ENCODE peak calls at places on chromosomes 5 and 9, in six cellular contexts. V, F, O, T, X and R are unnamed samples.

GRCh38 chr5:9269024-9269423 is 276.9 kb downstream of the SEMA5A start:
- DNase-seq in V (no peak), F (peak), O (no peak), T (no peak), X (no peak), R (no peak)

GRCh38 chr9:4821994-4822544 is 29.3 kb downstream of the RCL1 start:
- DNase-seq in V (no peak), F (no peak), O (no peak), T (peak), X (no peak), R (no peak)

GRCh38 chr5:36407396-36407795 is 105.7 kb upstream of the RANBP3L start:
- DNase-seq in V (no peak), F (no peak), O (no peak), T (no peak), X (no peak), R (no peak)

GRCh38 chr9:112790231-112790774 is 39.7 kb downstream of the SNX30 start:
- DNase-seq in V (no peak), F (no peak), O (no peak), T (no peak), X (no peak), R (no peak)

GRCh38 chr9:76887951-76888350 is 18.0 kb downstream of the PRUNE2 start:
- DNase-seq in V (no peak), F (no peak), O (no peak), T (no peak), X (no peak), R (no peak)

GRCh38 chr9:137299938-137300337 is 2.1 kb downstream of the NRARP start:
- DNase-seq in V (no peak), F (no peak), O (no peak), T (peak), X (peak), R (no peak)

GRCh38 chr5:170287532-170287931 is 10.0 kb downstream of the LCP2 start:
- DNase-seq in V (no peak), F (no peak), O (no peak), T (no peak), X (no peak), R (no peak)

GRCh38 chr5:68436686-68437520 is 221.3 kb downstream of the PIK3R1 start:
- DNase-seq in V (no peak), F (peak), O (no peak), T (no peak), X (no peak), R (no peak)

GRCh38 chr9:138047469-138048040 is 170.0 kb downstream of the CACNA1B start:
- DNase-seq in V (no peak), F (peak), O (no peak), T (no peak), X (peak), R (no peak)

GRCh38 chr5:150671509-150672236 is 10.6 kb downstream of the MYOZ3 start:
- DNase-seq in V (no peak), F (peak), O (no peak), T (no peak), X (peak), R (peak)

GRCh38 chr5:140205216-140205615 is 30.2 kb downstream of the CYSTM1 start:
- DNase-seq in V (no peak), F (no peak), O (no peak), T (no peak), X (no peak), R (peak)

GRCh38 chr9:38103340-38103739 is 34.3 kb upstream of the SHB start:
- DNase-seq in V (no peak), F (no peak), O (no peak), T (no peak), X (no peak), R (no peak)

GRCh38 chr9:76558465-76558864 is 99.5 kb downstream of the GCNT1 start:
- DNase-seq in V (no peak), F (no peak), O (no peak), T (no peak), X (no peak), R (no peak)

GRCh38 chr9:134066546-134066922 is 1.3 kb downstream of the BRD3 start:
- DNase-seq in V (no peak), F (peak), O (no peak), T (peak), X (no peak), R (peak)

GRCh38 chr5:127216906-127217675 is 73.5 kb upstream of the MEGF10 start:
- DNase-seq in V (no peak), F (no peak), O (no peak), T (no peak), X (no peak), R (no peak)

GRCh38 chr9:7147136-7148090 is 389.6 kb downstream of the KDM4C start:
- DNase-seq in V (no peak), F (no peak), O (no peak), T (no peak), X (no peak), R (no peak)

GRCh38 chr5:119527346-119527745 is 75.0 kb downstream of the HSD17B4 start:
- DNase-seq in V (no peak), F (no peak), O (no peak), T (no peak), X (no peak), R (no peak)

GRCh38 chr5:163880307-163880706 is 374.9 kb downstream of the MAT2B start:
- DNase-seq in V (no peak), F (no peak), O (no peak), T (no peak), X (no peak), R (no peak)

GRCh38 chr5:148897842-148898241 is 71.4 kb downstream of the ADRB2 start:
- DNase-seq in V (no peak), F (no peak), O (no peak), T (no peak), X (no peak), R (no peak)

GRCh38 chr9:19162956-19163355 is 35.7 kb upstream of the PLIN2 start:
- DNase-seq in V (no peak), F (no peak), O (no peak), T (no peak), X (no peak), R (no peak)

GRCh38 chr5:58872670-58873273 is 289.9 kb downstream of the RAB3C start:
- DNase-seq in V (no peak), F (no peak), O (no peak), T (no peak), X (no peak), R (no peak)

GRCh38 chr5:36900279-36900678 is 23.7 kb downstream of the NIPBL start:
- DNase-seq in V (no peak), F (no peak), O (no peak), T (no peak), X (no peak), R (no peak)

GRCh38 chr5:120140510-120140909 is 323.6 kb upstream of the PRR16 start:
- DNase-seq in V (no peak), F (no peak), O (no peak), T (no peak), X (no peak), R (no peak)

GRCh38 chr5:68356623-68357022 is 141.1 kb downstream of the PIK3R1 start:
- DNase-seq in V (no peak), F (no peak), O (no peak), T (no peak), X (no peak), R (no peak)

GRCh38 chr5:108681079-108681921 is 66.4 kb upstream of the FER start:
- DNase-seq in V (peak), F (peak), O (peak), T (peak), X (no peak), R (no peak)

GRCh38 chr9:15262581-15262980 is 44.4 kb downstream of the TTC39B start:
- DNase-seq in V (no peak), F (no peak), O (no peak), T (no peak), X (no peak), R (no peak)

GRCh38 chr5:776862-777711 is 7.4 kb downstream of the ZDHHC11B start:
- DNase-seq in V (no peak), F (peak), O (no peak), T (peak), X (peak), R (no peak)

GRCh38 chr5:169609716-169610115 is 26.1 kb downstream of the SPDL1 start:
- DNase-seq in V (no peak), F (no peak), O (no peak), T (no peak), X (no peak), R (no peak)

GRCh38 chr9:135559606-135560005 is 1.9 kb upstream of the PAEP start:
- DNase-seq in V (no peak), F (no peak), O (no peak), T (no peak), X (no peak), R (no peak)

GRCh38 chr5:78005021-78005785 is 229.1 kb upstream of the TBCA start:
- DNase-seq in V (no peak), F (no peak), O (peak), T (no peak), X (no peak), R (no peak)

GRCh38 chr5:115423051-115423450 is 121.5 kb downstream of the FEM1C start:
- DNase-seq in V (no peak), F (no peak), O (no peak), T (no peak), X (no peak), R (no peak)

GRCh38 chr9:120873512-120873911 is 3.5 kb downstream of the PHF19 start:
- DNase-seq in V (no peak), F (no peak), O (no peak), T (no peak), X (peak), R (no peak)

GRCh38 chr9:120571443-120572257 is 8.3 kb downstream of the CDK5RAP2 start:
- DNase-seq in V (no peak), F (peak), O (peak), T (no peak), X (no peak), R (no peak)

GRCh38 chr5:61999371-61999770 is 306.6 kb upstream of the KIF2A start:
- DNase-seq in V (no peak), F (no peak), O (no peak), T (no peak), X (no peak), R (no peak)

GRCh38 chr5:10248378-10249260 is 1.1 kb downstream of the ATPSCKMT start:
- DNase-seq in V (no peak), F (no peak), O (no peak), T (peak), X (no peak), R (no peak)

GRCh38 chr5:66494437-66494836 is 101.8 kb upstream of the MAST4 start:
- DNase-seq in V (no peak), F (no peak), O (no peak), T (peak), X (peak), R (no peak)

GRCh38 chr9:129895376-129896268 is 60.4 kb downstream of the USP20 start:
- DNase-seq in V (no peak), F (no peak), O (no peak), T (no peak), X (no peak), R (no peak)

GRCh38 chr9:71094708-71095251 is 26.6 kb downstream of the TRPM3 start:
- DNase-seq in V (no peak), F (no peak), O (peak), T (no peak), X (no peak), R (no peak)

GRCh38 chr9:71096431-71097108 is 24.9 kb downstream of the TRPM3 start:
- DNase-seq in V (no peak), F (no peak), O (peak), T (no peak), X (no peak), R (no peak)

GRCh38 chr9:71097696-71098095 is 23.7 kb downstream of the TRPM3 start:
- DNase-seq in V (no peak), F (no peak), O (no peak), T (no peak), X (no peak), R (no peak)

GRCh38 chr9:71098801-71099200 is 22.6 kb downstream of the TRPM3 start:
- DNase-seq in V (no peak), F (no peak), O (no peak), T (no peak), X (no peak), R (no peak)
- TF ChIP-seq GABPA in V (no peak), F (no peak), O (no peak), T (no peak), X (no peak), R (no peak)

DNA sequence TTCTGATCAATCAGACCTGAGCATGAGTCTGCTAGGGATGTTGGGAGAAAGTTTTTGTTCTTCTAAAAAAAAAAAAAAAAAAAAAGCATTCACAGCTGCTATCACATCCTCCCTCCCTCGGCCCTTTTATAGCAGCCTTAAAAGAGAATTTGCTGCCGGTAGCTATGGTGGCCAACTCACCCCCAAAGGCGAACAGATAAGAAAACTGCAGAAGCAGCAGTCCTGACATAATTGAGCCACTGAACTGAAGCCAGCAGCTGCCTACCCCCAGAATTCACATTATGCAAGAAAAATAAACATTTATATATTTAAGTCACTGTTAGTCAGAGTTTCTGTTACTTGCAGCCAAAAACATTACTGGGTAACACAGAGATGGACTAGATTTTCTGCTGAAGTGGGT is 124.3 kb upstream of the SMARCA2 start:
- DNase-seq in V (no peak), F (no peak), O (no peak), T (no peak), X (no peak), R (no peak)
- TF ChIP-seq GABPA in V (no peak), F (no peak), O (no peak), T (no peak), X (no peak), R (no peak)

GRCh38 chr9:69385474-69386091 is 60.6 kb downstream of the ENTREP1 start:
- DNase-seq in V (no peak), F (no peak), O (no peak), T (no peak), X (no peak), R (no peak)
- TF ChIP-seq GABPA in V (no peak), F (no peak), O (no peak), T (no peak), X (no peak), R (no peak)

GRCh38 chr5:80260461-80260860 is 4.6 kb upstream of the SERINC5 start:
- DNase-seq in V (no peak), F (no peak), O (no peak), T (no peak), X (no peak), R (no peak)
- TF ChIP-seq GABPA in V (no peak), F (no peak), O (no peak), T (no peak), X (no peak), R (no peak)

GRCh38 chr5:135222171-135222681 is 176.8 kb downstream of the MACROH2A1 start:
- DNase-seq in V (no peak), F (no peak), O (no peak), T (peak), X (no peak), R (no peak)
- TF ChIP-seq GABPA in V (no peak), F (no peak), O (no peak), T (no peak), X (no peak), R (no peak)

GRCh38 chr5:63957617-63958016 is 4.6 kb downstream of the HTR1A start:
- DNase-seq in V (no peak), F (no peak), O (no peak), T (no peak), X (no peak), R (no peak)

GRCh38 chr5:63961125-63961597 is 1.1 kb downstream of the HTR1A start:
- DNase-seq in V (no peak), F (no peak), O (no peak), T (no peak), X (no peak), R (no peak)

GRCh38 chr5:63960646-63961045 is 1.6 kb downstream of the HTR1A start:
- DNase-seq in V (no peak), F (no peak), O (no peak), T (no peak), X (no peak), R (no peak)

GRCh38 chr5:63959177-63959982 is 2.9 kb downstream of the HTR1A start:
- DNase-seq in V (no peak), F (peak), O (no peak), T (no peak), X (peak), R (no peak)

GRCh38 chr5:63958654-63959053 is 3.6 kb downstream of the HTR1A start:
- DNase-seq in V (no peak), F (no peak), O (no peak), T (no peak), X (no peak), R (no peak)
- TF ChIP-seq GABPA in V (no peak), F (no peak), O (no peak), T (no peak), X (no peak), R (no peak)

DNA sequence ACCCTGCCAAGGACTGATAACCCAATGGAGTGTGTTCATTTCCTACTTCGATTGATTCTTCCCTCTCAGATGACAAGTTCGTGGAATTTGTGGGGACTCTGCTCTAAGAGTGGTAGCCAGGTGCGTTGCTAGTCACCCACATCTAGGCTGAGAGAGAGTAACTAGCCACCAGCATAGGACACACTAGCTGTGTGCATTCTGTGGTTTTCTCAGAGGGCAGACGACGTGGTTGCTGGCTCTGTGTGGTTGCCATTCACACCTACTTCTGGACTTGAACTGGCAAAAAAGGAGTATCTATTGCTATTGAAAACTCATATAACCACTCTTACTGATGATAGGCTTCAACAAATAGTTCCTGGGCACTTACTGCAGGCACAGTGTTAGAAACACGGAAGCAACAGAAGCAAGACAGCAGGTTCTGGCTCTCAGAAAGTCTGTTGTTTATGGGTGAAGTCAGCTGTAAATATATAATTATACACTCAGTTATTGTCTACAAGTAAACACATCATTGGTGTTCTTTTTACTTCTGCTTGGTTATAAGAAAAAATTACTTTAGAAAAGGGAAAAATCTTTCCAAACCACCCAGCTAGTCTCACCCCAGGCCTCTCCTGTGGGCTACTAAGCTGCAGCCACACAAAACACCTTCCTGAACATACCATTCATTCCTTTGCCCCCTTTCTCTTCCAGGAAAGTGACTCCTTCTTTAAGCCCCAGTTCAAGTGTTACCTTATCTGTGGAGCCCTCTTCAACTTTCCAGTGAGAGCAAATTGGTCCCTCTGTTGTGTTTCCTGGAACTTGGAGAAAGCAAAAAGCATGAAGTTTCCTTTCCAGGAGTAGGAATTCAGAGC is 151.1 kb upstream of the HAPLN1 start:
- DNase-seq in V (no peak), F (no peak), O (no peak), T (no peak), X (no peak), R (no peak)
- TF ChIP-seq GABPA in V (no peak), F (no peak), O (no peak), T (no peak), X (no peak), R (no peak)

GRCh38 chr5:156330141-156330870 is 3.3 kb downstream of the SGCD start:
- DNase-seq in V (no peak), F (no peak), O (no peak), T (no peak), X (no peak), R (no peak)
- TF ChIP-seq GABPA in V (no peak), F (no peak), O (no peak), T (no peak), X (no peak), R (no peak)

GRCh38 chr5:82418608-82418950 is 140.4 kb upstream of the RPS23 start:
- DNase-seq in V (no peak), F (no peak), O (no peak), T (no peak), X (no peak), R (no peak)
- TF ChIP-seq GABPA in V (no peak), F (no peak), O (no peak), T (no peak), X (no peak), R (no peak)

GRCh38 chr9:116899337-116900006 is 212.4 kb downstream of the TRIM32 start:
- DNase-seq in V (no peak), F (no peak), O (no peak), T (no peak), X (no peak), R (no peak)

GRCh38 chr9:116895956-116896355 is 208.9 kb downstream of the TRIM32 start:
- DNase-seq in V (no peak), F (no peak), O (no peak), T (no peak), X (no peak), R (no peak)

GRCh38 chr9:116900007-116900367 is 212.9 kb downstream of the TRIM32 start:
- DNase-seq in V (no peak), F (no peak), O (no peak), T (no peak), X (no peak), R (no peak)

GRCh38 chr9:116900543-116900942 is 213.4 kb downstream of the TRIM32 start:
- DNase-seq in V (no peak), F (no peak), O (no peak), T (no peak), X (no peak), R (no peak)

DNA sequence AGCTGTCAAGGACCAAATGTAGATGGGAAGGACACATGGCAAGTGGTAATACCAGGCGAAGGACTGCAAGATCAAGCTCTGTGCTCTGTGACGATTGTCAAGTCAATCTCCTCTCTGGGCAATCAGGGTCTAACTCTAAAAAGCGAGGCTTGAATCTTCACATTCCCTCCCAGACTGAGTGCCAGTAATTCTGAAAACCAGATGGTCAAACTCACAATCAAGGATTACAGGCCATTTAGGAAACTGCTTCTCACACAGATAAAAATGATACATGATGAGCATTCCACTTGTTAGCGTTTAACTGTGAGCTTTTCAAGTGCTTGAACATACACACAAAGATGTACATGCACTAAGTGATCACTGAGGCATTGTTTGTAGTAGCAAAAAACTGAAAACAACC is 210.1 kb downstream of the TRIM32 start:
- DNase-seq in V (no peak), F (no peak), O (no peak), T (no peak), X (no peak), R (no peak)
- TF ChIP-seq GABPA in V (no peak), F (no peak), O (no peak), T (no peak), X (no peak), R (no peak)